ENCODE peak calls at places on chromosomes 4 and X, in five cellular contexts. T, P, O, J and Y are unnamed samples.

GRCh38 chr4:3262208-3263052 is 13.5 kb downstream of the MSANTD1 start:
- DNase-seq in T (no peak), P (no peak), O (no peak), J (peak; percentile 19), Y (no peak)

GRCh38 chr4:56460085-56460484 is 7.3 kb upstream of the SRP72 start:
- DNase-seq in T (no peak), P (no peak), O (no peak), J (no peak), Y (no peak)

GRCh38 chr4:158827475-158828085 is 58.8 kb downstream of the FNIP2 start:
- DNase-seq in T (no peak), P (no peak), O (no peak), J (no peak), Y (no peak)

GRCh38 chr4:142434519-142435224 is 411.4 kb downstream of the INPP4B start:
- DNase-seq in T (no peak), P (peak; percentile 36), O (no peak), J (no peak), Y (no peak)

GRCh38 chr4:144591401-144591800 is 54.6 kb upstream of the HHIP start:
- DNase-seq in T (no peak), P (no peak), O (no peak), J (no peak), Y (no peak)

GRCh38 chr4:78527555-78527954 is 24.0 kb upstream of the ANXA3 start:
- DNase-seq in T (no peak), P (no peak), O (no peak), J (no peak), Y (no peak)

GRCh38 chr4:121950212-121950679 is 1.6 kb downstream of the TRPC3 start:
- DNase-seq in T (peak; percentile 52), P (peak; percentile 92), O (peak; percentile 75), J (peak; percentile 87), Y (no peak)

GRCh38 chr4:98657531-98658286 is 702 bp downstream of the TSPAN5 start:
- DNase-seq in T (peak; percentile 71), P (peak; percentile 68), O (no peak), J (peak; percentile 55), Y (peak; percentile 78)

GRCh38 chr4:101018836-101019235 is 328.5 kb downstream of the PPP3CA start:
- DNase-seq in T (no peak), P (no peak), O (no peak), J (no peak), Y (no peak)

GRCh38 chrX:20529301-20529700 is 262.6 kb upstream of the RPS6KA3 start:
- DNase-seq in T (peak; percentile 8), P (no peak), O (no peak), J (no peak), Y (no peak)

GRCh38 chrX:39613508-39613921 is 484.2 kb downstream of the BCOR start:
- DNase-seq in T (no peak), P (peak; percentile 67), O (no peak), J (peak; percentile 38), Y (no peak)

GRCh38 chrX:153645151-153645550 is 1.9 kb upstream of the DUSP9 start:
- DNase-seq in T (no peak), P (no peak), O (no peak), J (no peak), Y (no peak)

GRCh38 chrX:112826020-112826419 is 14.6 kb downstream of the AMOT start:
- DNase-seq in T (no peak), P (no peak), O (no peak), J (no peak), Y (no peak)

GRCh38 chr4:67437974-67438713 is 107.2 kb downstream of the CENPC start:
- DNase-seq in T (no peak), P (no peak), O (no peak), J (no peak), Y (no peak)

GRCh38 chr4:91426725-91427124 is 877.0 kb upstream of the GRID2 start:
- DNase-seq in T (no peak), P (no peak), O (no peak), J (no peak), Y (no peak)

GRCh38 chr4:99593781-99594636 is 19.4 kb downstream of the MTTP start:
- DNase-seq in T (no peak), P (no peak), O (no peak), J (no peak), Y (no peak)

GRCh38 chr4:186725422-186726149 is 1.9 kb upstream of the FAT1 start:
- DNase-seq in T (peak; percentile 36), P (peak; percentile 70), O (no peak), J (peak; percentile 85), Y (peak; percentile 48)

GRCh38 chrX:1119275-1119674 is 93.2 kb downstream of the CRLF2 start:
- DNase-seq in T (no peak), P (no peak), O (no peak), J (no peak), Y (no peak)

GRCh38 chr4:88012652-88013051 is 5.2 kb downstream of the PKD2 start:
- DNase-seq in T (no peak), P (no peak), O (no peak), J (no peak), Y (no peak)

GRCh38 chr4:122576261-122577188 is 44.3 kb downstream of the IL21 start:
- DNase-seq in T (no peak), P (no peak), O (no peak), J (no peak), Y (no peak)

GRCh38 chrX:7779644-7780043 is 63.3 kb upstream of the VCX start:
- DNase-seq in T (no peak), P (no peak), O (no peak), J (no peak), Y (no peak)

GRCh38 chrX:20320461-20321159 is 53.9 kb upstream of the RPS6KA3 start:
- DNase-seq in T (no peak), P (no peak), O (no peak), J (peak; percentile 30), Y (no peak)

GRCh38 chrX:112642349-112642748 is 37.4 kb downstream of the LHFPL1 start:
- DNase-seq in T (peak; percentile 2), P (peak; percentile 74), O (no peak), J (no peak), Y (peak; percentile 0)

GRCh38 chr4:52982246-52982950 is 120.3 kb downstream of the RASL11B start:
- DNase-seq in T (no peak), P (no peak), O (no peak), J (no peak), Y (no peak)

GRCh38 chr4:188190461-188190860 is 51.2 kb downstream of the TRIML1 start:
- DNase-seq in T (no peak), P (no peak), O (no peak), J (no peak), Y (no peak)

GRCh38 chr4:189021831-189022230 is 882.6 kb downstream of the TRIML1 start:
- DNase-seq in T (no peak), P (peak; percentile 51), O (no peak), J (no peak), Y (no peak)

GRCh38 chr4:147378780-147379179 is 102.1 kb upstream of the EDNRA start:
- DNase-seq in T (no peak), P (peak; percentile 36), O (no peak), J (no peak), Y (no peak)

GRCh38 chr4:169921237-169921636 is 105.0 kb downstream of the MFAP3L start:
- DNase-seq in T (no peak), P (no peak), O (no peak), J (no peak), Y (no peak)

GRCh38 chr4:1207157-1207470 is 34.7 kb upstream of the SPON2 start:
- DNase-seq in T (no peak), P (no peak), O (no peak), J (peak; percentile 43), Y (no peak)

GRCh38 chr4:99028187-99028586 is 32.7 kb downstream of the METAP1 start:
- DNase-seq in T (no peak), P (no peak), O (no peak), J (no peak), Y (no peak)

GRCh38 chr4:143225167-143225566 is 40.5 kb downstream of the USP38 start:
- DNase-seq in T (no peak), P (no peak), O (no peak), J (no peak), Y (no peak)